ENCODE peak calls at places on chromosome 1, in four cellular contexts. F is HFFc6, O is PC-3, E is retinal pigment epithelial cell. G is an unnamed sample.

GRCh38 chr1:247281001-247281574 is 25.2 kb downstream of the VN1R5 start:
- DNase-seq in F (no peak), O (no peak), E (no peak), G (no peak)

GRCh38 chr1:150931773-150932172 is 5.6 kb downstream of the SETDB1 start:
- DNase-seq in F (peak; percentile 39), O (no peak), E (no peak), G (no peak)

GRCh38 chr1:192225713-192226112 is 67.5 kb downstream of the RGS18 start:
- DNase-seq in F (no peak), O (peak; percentile 4), E (no peak), G (no peak)

GRCh38 chr1:32208891-32209309 is at the start of gene DCDC2B:
- DNase-seq in F (peak; percentile 39), O (peak; percentile 74), E (peak; percentile 39), G (no peak)

GRCh38 chr1:26874896-26875295 is 11.9 kb downstream of the SFN start:
- DNase-seq in F (no peak), O (no peak), E (no peak), G (no peak)

GRCh38 chr1:147736847-147737246 is 23.6 kb downstream of the GJA5 start:
- DNase-seq in F (no peak), O (no peak), E (no peak), G (no peak)

GRCh38 chr1:148160421-148161251 is 8.6 kb upstream of the NBPF11 start:
- DNase-seq in F (no peak), O (no peak), E (no peak), G (no peak)

GRCh38 chr1:10724052-10724494 is 72.4 kb downstream of the CASZ1 start:
- DNase-seq in F (peak; percentile 41), O (peak; percentile 97), E (peak; percentile 25), G (no peak)

GRCh38 chr1:22539510-22540118 is 23.7 kb upstream of the EPHA8 start:
- DNase-seq in F (no peak), O (no peak), E (no peak), G (no peak)

GRCh38 chr1:68725353-68725752 is 228.5 kb upstream of the DEPDC1 start:
- DNase-seq in F (no peak), O (no peak), E (peak; percentile 56), G (no peak)

GRCh38 chr1:46183119-46183842 is 7.0 kb upstream of the P3R3URF start:
- DNase-seq in F (peak; percentile 96), O (peak; percentile 100), E (peak; percentile 97), G (peak; percentile 78)

GRCh38 chr1:28878796-28879195 is 35.6 kb upstream of the EPB41 start:
- DNase-seq in F (no peak), O (no peak), E (no peak), G (no peak)

GRCh38 chr1:53696990-53697389 is 42.0 kb downstream of the GLIS1 start:
- DNase-seq in F (no peak), O (no peak), E (no peak), G (no peak)

GRCh38 chr1:168437821-168438220 is 106.0 kb downstream of the XCL2 start:
- DNase-seq in F (no peak), O (no peak), E (no peak), G (no peak)

GRCh38 chr1:69982992-69983391 is 222.4 kb downstream of the LRRC40 start:
- DNase-seq in F (peak; percentile 65), O (peak; percentile 73), E (no peak), G (no peak)

GRCh38 chr1:85278853-85279314 is 2.5 kb upstream of the BCL10 start:
- DNase-seq in F (peak; percentile 95), O (peak; percentile 96), E (peak; percentile 75), G (peak; percentile 68)

GRCh38 chr1:105087496-105087895 is 1337.8 kb downstream of the AMY1C start:
- DNase-seq in F (no peak), O (peak; percentile 98), E (no peak), G (no peak)

GRCh38 chr1:205271277-205271676 is 43.5 kb downstream of the TMCC2 start:
- DNase-seq in F (no peak), O (peak; percentile 35), E (no peak), G (peak; percentile 30)

GRCh38 chr1:56821462-56821797 is 2.2 kb upstream of the FYB2 start:
- DNase-seq in F (peak; percentile 29), O (peak; percentile 26), E (no peak), G (no peak)

GRCh38 chr1:26210471-26210870 is 20.1 kb downstream of the CATSPER4 start:
- DNase-seq in F (no peak), O (no peak), E (no peak), G (no peak)

GRCh38 chr1:150089846-150090520 is 22.4 kb downstream of the VPS45 start:
- DNase-seq in F (no peak), O (no peak), E (no peak), G (no peak)

GRCh38 chr1:168728452-168729404 is at the start of gene DPT:
- DNase-seq in F (no peak), O (no peak), E (no peak), G (peak; percentile 75)

GRCh38 chr1:62722796-62723195 is 34.6 kb upstream of the DOCK7 start:
- DNase-seq in F (no peak), O (no peak), E (no peak), G (no peak)

GRCh38 chr1:201255470-201256362 is 27.6 kb upstream of the PKP1 start:
- DNase-seq in F (no peak), O (no peak), E (no peak), G (no peak)

GRCh38 chr1:112806090-112806642 is 91.0 kb upstream of the PPM1J start:
- DNase-seq in F (no peak), O (no peak), E (no peak), G (no peak)

GRCh38 chr1:164755674-164756073 is 196.7 kb downstream of the PBX1 start:
- DNase-seq in F (no peak), O (no peak), E (no peak), G (no peak)

GRCh38 chr1:156912310-156912709 is 8.1 kb upstream of the LRRC71 start:
- DNase-seq in F (no peak), O (no peak), E (no peak), G (no peak)

GRCh38 chr1:93616221-93616995 is 65.2 kb downstream of the BCAR3 start:
- DNase-seq in F (no peak), O (peak; percentile 23), E (no peak), G (no peak)

GRCh38 chr1:93395195-93395594 is 49.5 kb downstream of the DR1 start:
- DNase-seq in F (no peak), O (no peak), E (no peak), G (no peak)

GRCh38 chr1:205961405-205961804 is 18.1 kb upstream of the SLC26A9 start:
- DNase-seq in F (no peak), O (no peak), E (no peak), G (no peak)

GRCh38 chr1:205677152-205677551 is 3.2 kb downstream of the SLC45A3 start:
- DNase-seq in F (no peak), O (no peak), E (no peak), G (no peak)

GRCh38 chr1:22143065-22143514 is at the start of gene WNT4:
- DNase-seq in F (no peak), O (peak; percentile 42), E (no peak), G (no peak)

GRCh38 chr1:28296401-28297220 is 32.2 kb upstream of the MED18 start:
- DNase-seq in F (no peak), O (no peak), E (peak; percentile 43), G (no peak)

GRCh38 chr1:1034438-1034759 is 14.5 kb downstream of the AGRN start:
- DNase-seq in F (no peak), O (no peak), E (no peak), G (no peak)

GRCh38 chr1:193115629-193116227 is 6.1 kb upstream of the CDC73 start:
- DNase-seq in F (peak; percentile 98), O (peak; percentile 92), E (peak; percentile 97), G (peak; percentile 85)

GRCh38 chr1:243582321-243582720 is 267.7 kb downstream of the AKT3 start:
- DNase-seq in F (peak; percentile 79), O (no peak), E (no peak), G (no peak)

GRCh38 chr1:110857964-110858948 is 14.7 kb upstream of the CD53 start:
- DNase-seq in F (no peak), O (peak; percentile 39), E (no peak), G (no peak)
- TF ChIP-seq CTCF in F (no peak), O (no peak), E (no peak), G (no peak)

GRCh38 chr1:180839547-180839946 is 73.2 kb upstream of the KIAA1614 start:
- DNase-seq in F (no peak), O (no peak), E (no peak), G (no peak)
- TF ChIP-seq CTCF in F (no peak), O (no peak), E (no peak), G (no peak)

DNA sequence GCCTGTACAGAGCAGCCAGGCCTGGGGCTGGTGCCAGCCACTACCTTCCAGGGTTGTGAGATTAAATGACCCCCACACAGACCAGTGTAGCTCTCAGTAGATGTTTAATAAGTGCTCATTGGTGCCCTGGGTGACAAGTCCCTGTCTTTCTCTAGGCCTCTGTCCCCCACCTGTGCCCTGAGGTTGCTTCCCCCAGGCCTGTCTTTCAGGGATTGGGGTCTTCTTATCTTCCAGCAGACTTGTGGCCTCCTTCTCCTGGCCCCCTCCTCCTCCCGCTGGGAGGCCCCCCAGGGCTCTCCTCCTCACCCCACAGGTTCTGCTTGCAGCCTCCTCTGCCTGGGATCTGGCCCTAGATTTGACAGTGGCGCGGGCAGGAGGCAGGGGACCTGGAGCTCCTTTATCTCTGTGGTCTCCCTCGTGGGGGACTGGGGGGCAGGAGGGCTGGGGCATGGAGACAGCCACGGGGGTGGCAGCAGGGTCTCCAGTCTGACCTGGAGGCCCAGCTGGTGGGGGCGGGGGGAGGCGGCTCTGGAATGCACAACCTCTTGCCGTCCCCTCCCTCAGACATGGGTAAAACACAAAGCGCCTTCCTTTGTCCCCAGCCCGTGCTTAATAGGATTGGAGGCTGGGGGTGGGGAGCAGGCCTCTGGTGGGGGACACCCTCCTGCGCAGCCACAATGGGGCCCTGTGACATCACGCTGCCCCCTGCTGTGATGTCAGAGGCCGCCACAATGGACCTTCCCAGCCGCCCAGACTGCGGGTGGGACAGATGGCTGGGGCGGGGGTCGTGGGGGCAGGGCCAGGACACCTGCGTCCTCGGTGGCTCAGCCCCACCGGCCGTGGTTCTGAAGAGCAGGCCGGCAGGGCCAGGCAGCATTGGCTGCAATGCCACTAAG is 40.2 kb downstream of the EPHA2 start:
- DNase-seq in F (no peak), O (no peak), E (no peak), G (no peak)
- TF ChIP-seq CTCF in F (no peak), O (no peak), E (no peak), G (no peak)

DNA sequence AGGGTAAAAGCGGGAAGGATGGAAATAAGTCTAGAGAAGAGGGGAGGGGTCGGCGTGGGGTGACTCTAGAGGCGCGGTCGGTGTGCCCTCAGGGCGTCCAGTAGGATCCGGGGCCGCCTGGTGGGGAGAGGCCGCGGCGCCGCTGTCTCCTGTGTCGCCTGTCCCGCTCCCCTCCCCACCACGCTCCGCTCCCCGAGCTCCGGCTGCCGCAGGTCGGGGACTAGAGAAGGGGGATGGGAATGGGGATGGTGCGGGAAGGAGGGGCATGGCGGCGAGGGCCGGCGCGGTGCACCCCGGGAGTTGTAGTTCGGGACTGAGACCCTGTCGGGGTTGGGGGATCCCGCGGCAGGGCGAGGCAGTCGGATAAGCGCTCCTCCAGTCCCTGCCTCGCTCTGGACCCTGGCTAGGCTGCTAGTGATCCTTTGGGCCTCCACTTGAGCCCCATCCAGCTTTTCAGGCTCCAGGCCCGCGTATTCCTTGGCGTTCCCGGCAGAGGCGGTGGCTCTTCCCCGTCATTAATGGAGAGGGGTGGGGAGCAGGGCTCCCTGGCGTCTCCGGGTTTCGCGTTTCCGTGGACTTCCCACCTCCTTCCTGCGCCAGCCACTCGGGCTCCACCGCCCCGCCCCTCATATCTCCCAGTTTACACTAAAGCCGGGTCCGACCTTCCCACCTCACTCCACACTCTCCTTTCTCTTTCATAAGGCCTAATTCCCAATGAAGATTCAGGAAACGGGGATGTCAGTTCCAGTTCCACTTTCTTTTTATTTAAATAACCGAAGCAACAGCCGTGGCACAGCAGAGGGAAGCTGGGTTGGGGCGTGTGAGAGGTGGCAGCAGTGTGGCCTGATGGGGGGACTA is at the start of gene ENTREP3:
- DNase-seq in F (peak; percentile 70), O (peak; percentile 83), E (no peak), G (peak; percentile 57)
- TF ChIP-seq CTCF in F (peak; percentile 29), O (no peak), E (no peak), G (no peak)

GRCh38 chr1:6414443-6414844 is 5.3 kb downstream of the HES2 start:
- DNase-seq in F (peak; percentile 46), O (peak; percentile 50), E (no peak), G (peak; percentile 7)
- TF ChIP-seq CTCF in F (peak; percentile 75), O (peak; percentile 73), E (peak; percentile 74), G (peak; percentile 66)

G was measured in AG09319.